ENCODE peak calls at places on chromosomes 6 and 20, in ten cellular contexts. F, A, R, D, C, U, T, P, S and Q are unnamed samples.

GRCh38 chr6:144390886-144391285 is 105.8 kb downstream of the UTRN start:
- DNase-seq in R (peak), A (no peak), U (no peak), T (no peak), P (no peak), S (no peak), C (no peak), D (peak), F (no peak), Q (no peak)

GRCh38 chr6:107284805-107285204 is 169.5 kb upstream of the BEND3 start:
- DNase-seq in D (no peak), T (no peak), P (no peak), U (no peak), S (no peak), F (no peak), A (no peak), C (no peak), R (no peak), Q (no peak)

GRCh38 chr20:33554914-33555420 is 65.1 kb downstream of the CBFA2T2 start:
- DNase-seq in D (peak), R (peak), P (peak), C (no peak), U (no peak), A (no peak), F (no peak), T (peak), S (no peak), Q (no peak)

GRCh38 chr6:35011096-35012041 is 122.3 kb downstream of the ANKS1A start:
- DNase-seq in D (no peak), T (no peak), R (peak), S (no peak), A (no peak), P (no peak), U (no peak), C (no peak), F (no peak), Q (no peak)

GRCh38 chr6:134093007-134093573 is 40.7 kb upstream of the SLC2A12 start:
- DNase-seq in C (no peak), S (no peak), F (no peak), D (no peak), T (no peak), U (no peak), A (no peak), R (no peak), P (no peak), Q (no peak)

GRCh38 chr6:147132889-147133288 is 71.3 kb upstream of the STXBP5 start:
- DNase-seq in C (no peak), A (no peak), P (no peak), S (no peak), R (no peak), T (no peak), F (no peak), U (no peak), D (peak), Q (no peak)

GRCh38 chr6:122580731-122581130 is 29.5 kb upstream of the PKIB start:
- DNase-seq in T (no peak), R (no peak), S (no peak), D (no peak), C (no peak), A (no peak), P (no peak), F (no peak), U (no peak), Q (no peak)

GRCh38 chr6:109979033-109979921 is 1.2 kb downstream of the GPR6 start:
- DNase-seq in S (no peak), F (no peak), A (no peak), R (no peak), D (no peak), P (no peak), U (no peak), T (no peak), C (no peak), Q (peak)

GRCh38 chr6:43593938-43594337 is 18.0 kb downstream of the POLH start:
- DNase-seq in T (no peak), A (no peak), F (no peak), P (no peak), C (no peak), S (no peak), U (no peak), D (no peak), R (no peak), Q (no peak)

GRCh38 chr6:15937582-15937981 is 191.3 kb upstream of the MYLIP start:
- DNase-seq in S (no peak), P (no peak), A (no peak), U (no peak), F (no peak), R (no peak), D (no peak), T (no peak), C (peak), Q (no peak)

GRCh38 chr6:41503841-41504525 is 42.2 kb upstream of the FOXP4 start:
- DNase-seq in F (no peak), P (no peak), D (peak), R (peak), U (peak), A (no peak), C (no peak), S (peak), T (no peak), Q (peak)

GRCh38 chr6:75532521-75532920 is 38.9 kb upstream of the FILIP1 start:
- DNase-seq in P (no peak), R (no peak), A (no peak), C (no peak), S (no peak), T (no peak), D (peak), U (no peak), F (no peak), Q (no peak)

GRCh38 chr6:35583893-35584688 is 71.4 kb upstream of the TULP1 start:
- DNase-seq in D (peak), C (peak), F (peak), R (peak), S (peak), U (peak), P (peak), T (peak), A (peak), Q (peak)

GRCh38 chr20:31547720-31548298 is 33.6 kb downstream of the HM13 start:
- DNase-seq in F (no peak), C (no peak), S (no peak), U (no peak), A (no peak), D (no peak), P (no peak), R (peak), T (no peak), Q (peak)

GRCh38 chr20:33262658-33263065 is 20.4 kb upstream of the BPIFB1 start:
- DNase-seq in R (peak), F (no peak), D (peak), T (peak), U (no peak), A (no peak), C (peak), S (peak), P (peak), Q (peak)

DNA sequence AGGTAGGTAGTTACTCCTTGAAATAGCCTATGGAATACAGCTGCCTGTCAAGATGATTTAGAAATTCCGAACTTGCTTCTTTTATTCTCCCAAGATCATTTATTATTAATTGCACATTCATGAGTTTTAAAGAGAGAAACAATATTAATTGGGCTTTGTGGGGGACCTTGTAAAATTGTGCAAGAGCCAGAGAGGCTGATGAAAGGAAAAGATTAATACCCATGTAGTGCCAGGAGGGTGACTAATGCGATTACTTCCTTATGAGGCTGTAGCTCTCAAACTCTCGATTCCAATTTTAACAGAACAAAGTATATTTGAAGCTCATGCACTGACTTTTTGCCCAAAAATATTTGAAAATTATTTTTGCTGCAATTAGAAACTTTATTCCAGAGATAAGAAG is 423.8 kb upstream of the ID4 start:
- DNase-seq in C (no peak), P (no peak), D (peak), U (no peak), F (no peak), R (no peak), S (no peak), T (no peak), A (no peak), Q (no peak)
- H3K27ac ChIP-seq in C (no peak), P (no peak), D (no peak), U (no peak), F (no peak), R (no peak), S (no peak), T (no peak), A (no peak), Q (no peak)

DNA sequence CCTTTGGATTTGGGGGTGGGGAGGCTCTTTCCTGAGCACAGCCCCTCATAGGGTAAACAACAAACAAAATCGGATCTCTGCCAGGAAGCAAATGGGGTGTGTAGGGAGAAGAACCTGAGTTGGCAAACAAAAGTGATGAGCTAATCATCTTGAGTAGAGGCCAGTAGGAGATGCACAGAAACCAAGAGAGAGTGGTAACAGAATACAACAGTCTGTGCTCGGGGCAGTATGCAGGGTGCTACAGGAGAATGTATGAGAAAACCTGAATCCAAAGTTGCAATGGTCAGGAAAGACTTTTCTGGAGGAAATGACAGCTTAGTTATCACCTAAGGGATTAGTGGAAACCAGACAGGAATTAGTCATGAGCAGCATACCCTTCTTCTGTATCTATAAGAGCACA is 177.8 kb downstream of the CDKAL1 start:
- DNase-seq in C (no peak), S (no peak), D (no peak), P (no peak), A (no peak), T (no peak), F (no peak), R (peak), U (no peak), Q (no peak)
- H3K27ac ChIP-seq in C (no peak), S (no peak), D (no peak), P (no peak), A (no peak), T (no peak), F (no peak), R (peak), U (no peak), Q (no peak)

DNA sequence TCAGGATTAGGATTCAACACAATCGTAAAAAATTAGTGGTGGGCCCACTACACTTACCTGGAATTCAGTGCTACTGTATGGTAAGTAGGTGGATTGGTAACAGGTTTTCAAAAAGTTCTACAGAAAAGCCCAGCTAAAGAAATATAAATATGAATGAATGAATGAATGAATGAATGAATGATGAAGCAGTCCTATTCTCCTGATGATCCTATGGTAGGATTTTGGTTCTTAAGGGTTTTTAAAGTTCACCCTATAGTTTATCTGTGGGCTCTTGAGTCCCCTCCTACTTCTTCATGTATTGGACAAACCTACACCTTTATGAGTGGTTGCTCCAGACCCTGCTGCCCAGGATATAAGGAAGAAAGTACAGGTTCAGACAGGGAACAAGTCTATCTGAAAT is 89.5 kb upstream of the HEY2 start:
- DNase-seq in U (no peak), T (no peak), D (no peak), F (no peak), P (no peak), A (no peak), R (no peak), S (no peak), C (no peak), Q (no peak)
- H3K27ac ChIP-seq in U (no peak), T (no peak), D (no peak), F (no peak), P (no peak), A (no peak), R (no peak), S (no peak), C (no peak), Q (no peak)

GRCh38 chr20:57566399-57566798 is 5.5 kb downstream of the PCK1 start:
- DNase-seq in A (no peak), P (no peak), S (no peak), T (no peak), F (no peak), U (no peak), R (no peak), C (no peak), D (no peak), Q (no peak)
- H3K27ac ChIP-seq in A (no peak), P (no peak), S (no peak), T (no peak), F (no peak), U (no peak), R (no peak), C (no peak), D (no peak), Q (no peak)

GRCh38 chr6:118708736-118709135 is 57.3 kb upstream of the CEP85L start:
- DNase-seq in C (no peak), T (no peak), P (no peak), R (no peak), F (no peak), U (no peak), S (no peak), D (peak), A (no peak), Q (no peak)

GRCh38 chr6:118705799-118706481 is 54.5 kb upstream of the CEP85L start:
- DNase-seq in P (no peak), F (no peak), A (no peak), D (peak), U (no peak), R (peak), T (no peak), C (no peak), S (no peak), Q (no peak)

GRCh38 chr6:118708055-118708454 is 56.7 kb upstream of the CEP85L start:
- DNase-seq in A (no peak), D (peak), U (no peak), R (peak), T (no peak), P (no peak), S (no peak), F (no peak), C (no peak), Q (no peak)

GRCh38 chr6:118706702-118707101 is 55.3 kb upstream of the CEP85L start:
- DNase-seq in T (no peak), D (no peak), R (no peak), S (no peak), P (no peak), U (no peak), C (no peak), A (no peak), F (no peak), Q (no peak)

GRCh38 chr6:118704911-118705310 is 53.5 kb upstream of the CEP85L start:
- DNase-seq in P (no peak), F (no peak), A (no peak), C (no peak), R (no peak), U (no peak), T (no peak), S (no peak), D (no peak), Q (no peak)
- H3K27ac ChIP-seq in P (no peak), F (peak), A (no peak), C (no peak), R (no peak), U (no peak), T (no peak), S (no peak), D (no peak), Q (no peak)

DNA sequence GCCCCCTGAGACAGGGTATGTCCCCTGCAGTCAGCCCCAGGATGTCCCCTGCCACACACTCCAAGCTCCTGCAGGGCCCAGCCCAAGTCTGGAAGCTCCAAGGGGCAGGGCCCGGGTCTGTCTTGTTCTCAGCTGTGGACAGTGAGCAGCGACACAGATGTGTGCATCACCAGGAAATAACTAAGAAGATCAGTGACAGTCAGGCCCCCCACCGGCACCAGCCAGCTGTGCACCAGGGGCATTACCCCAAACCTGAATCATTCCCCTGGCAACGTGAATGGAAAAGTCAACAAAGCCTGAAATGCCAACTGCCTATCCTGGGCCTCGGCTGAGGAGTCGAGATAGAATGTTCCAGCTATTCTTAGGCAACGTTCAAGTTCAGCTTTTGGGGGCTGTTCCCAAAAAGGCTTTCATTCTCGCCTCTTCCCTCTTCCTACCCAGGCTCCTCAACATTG is 105.0 kb downstream of the PREX1 start:
- DNase-seq in F (no peak), U (no peak), T (no peak), A (no peak), S (no peak), C (peak), D (no peak), P (no peak), R (peak), Q (no peak)
- H3K27ac ChIP-seq in F (peak), U (no peak), T (no peak), A (peak), S (peak), C (peak), D (no peak), P (peak), R (peak), Q (peak)

GRCh38 chr6:157317129-157317814 is 6.0 kb downstream of the TMEM242 start:
- DNase-seq in S (no peak), A (peak), R (peak), P (peak), U (peak), D (peak), T (peak), C (peak), F (peak), Q (peak)
- H3K27ac ChIP-seq in S (peak), A (peak), R (peak), P (peak), U (no peak), D (no peak), T (no peak), C (no peak), F (peak), Q (peak)